ENCODE peak calls at places on chromosomes 16 and 17, in seven cellular contexts. I is neural progenitor cell, P is fibroblast of lung, X is GM23248, U is DND-41, Z is endothelial cell of umbilical vein, S is K562. K is an unnamed sample.

GRCh38 chr16:16183562-16183961 is 39.7 kb downstream of the ABCC6 start:
- DNase-seq in I (peak; percentile 41), P (no peak), X (no peak), U (no peak), Z (no peak), S (no peak), K (no peak)

GRCh38 chr17:42850964-42851363 is at the start of gene AOC3:
- DNase-seq in I (no peak), P (no peak), X (no peak), U (no peak), Z (no peak), S (no peak), K (no peak)

GRCh38 chr17:78529871-78530670 is 47.1 kb downstream of the DNAH17 start:
- DNase-seq in I (no peak), P (no peak), X (no peak), U (no peak), Z (no peak), S (no peak), K (no peak)

GRCh38 chr17:46175891-46176290 is 17.3 kb downstream of the KANSL1 start:
- DNase-seq in I (no peak), P (peak; percentile 36), X (peak; percentile 64), U (no peak), Z (no peak), S (no peak), K (no peak)

GRCh38 chr16:83995756-83996155 is 27.7 kb downstream of the NECAB2 start:
- DNase-seq in I (peak; percentile 90), P (peak; percentile 16), X (no peak), U (no peak), Z (no peak), S (peak; percentile 75), K (no peak)

GRCh38 chr16:29784901-29785500 is 5.5 kb upstream of the KIF22 start:
- DNase-seq in I (peak; percentile 90), P (peak; percentile 58), X (peak; percentile 86), U (no peak), Z (peak; percentile 76), S (peak; percentile 75), K (peak; percentile 27)

GRCh38 chr16:11379420-11379819 is 34.2 kb downstream of the RMI2 start:
- DNase-seq in I (no peak), P (peak; percentile 71), X (peak; percentile 43), U (no peak), Z (no peak), S (no peak), K (no peak)

GRCh38 chr16:57726433-57726947 is 9.1 kb upstream of the KATNB1 start:
- DNase-seq in I (no peak), P (no peak), X (no peak), U (no peak), Z (no peak), S (no peak), K (no peak)

GRCh38 chr17:57363998-57364645 is 107.8 kb downstream of the MSI2 start:
- DNase-seq in I (no peak), P (no peak), X (no peak), U (no peak), Z (no peak), S (no peak), K (no peak)

GRCh38 chr16:57703416-57704010 is 8.9 kb downstream of the DRC7 start:
- DNase-seq in I (no peak), P (no peak), X (no peak), U (no peak), Z (no peak), S (no peak), K (no peak)

GRCh38 chr16:76910931-76911330 is 280.1 kb upstream of the MON1B start:
- DNase-seq in I (no peak), P (peak; percentile 74), X (peak; percentile 65), U (no peak), Z (no peak), S (no peak), K (no peak)

GRCh38 chr17:42408076-42408475 is 15.0 kb downstream of the CAVIN1 start:
- DNase-seq in I (no peak), P (no peak), X (peak; percentile 41), U (no peak), Z (peak; percentile 84), S (no peak), K (no peak)

GRCh38 chr17:82019905-82020873 is 2.5 kb downstream of the CENPX start:
- DNase-seq in I (peak; percentile 87), P (peak; percentile 15), X (peak; percentile 61), U (peak; percentile 68), Z (peak; percentile 39), S (peak; percentile 66), K (peak; percentile 46)

GRCh38 chr17:76523084-76524037 is 14.1 kb downstream of the CYGB start:
- DNase-seq in I (peak; percentile 86), P (peak; percentile 30), X (peak; percentile 77), U (peak; percentile 78), Z (peak; percentile 60), S (peak; percentile 90), K (peak; percentile 76)

GRCh38 chr17:66426397-66427033 is 124.1 kb downstream of the PRKCA start:
- DNase-seq in I (no peak), P (peak; percentile 19), X (peak; percentile 11), U (peak; percentile 67), Z (no peak), S (peak; percentile 16), K (peak; percentile 42)

GRCh38 chr17:63641678-63642077 is 19.5 kb downstream of the MAP3K3 start:
- DNase-seq in I (no peak), P (no peak), X (no peak), U (no peak), Z (no peak), S (no peak), K (no peak)

GRCh38 chr17:31444026-31444425 is 52.6 kb downstream of the RAB11FIP4 start:
- DNase-seq in I (no peak), P (peak; percentile 50), X (peak; percentile 75), U (no peak), Z (no peak), S (no peak), K (no peak)

GRCh38 chr16:14455577-14455976 is 174.5 kb downstream of the PARN start:
- DNase-seq in I (no peak), P (peak; percentile 40), X (peak; percentile 21), U (no peak), Z (no peak), S (peak; percentile 13), K (no peak)

GRCh38 chr17:17696075-17696474 is 14.8 kb downstream of the RAI1 start:
- DNase-seq in I (no peak), P (no peak), X (no peak), U (no peak), Z (no peak), S (no peak), K (no peak)

GRCh38 chr17:68600881-68601564 is at the start of gene FAM20A:
- DNase-seq in I (peak; percentile 59), P (no peak), X (peak; percentile 69), U (no peak), Z (no peak), S (no peak), K (no peak)

GRCh38 chr17:6303664-6304063 is 131.3 kb downstream of the AIPL1 start:
- DNase-seq in I (peak; percentile 77), P (peak; percentile 33), X (peak; percentile 37), U (peak; percentile 68), Z (peak; percentile 53), S (no peak), K (peak; percentile 49)

GRCh38 chr17:38844261-38844757 is 9.2 kb downstream of the RPL23 start:
- DNase-seq in I (no peak), P (peak; percentile 9), X (peak; percentile 37), U (no peak), Z (no peak), S (no peak), K (peak; percentile 89)

GRCh38 chr17:39962642-39963220 is at the start of gene GSDMA:
- DNase-seq in I (no peak), P (no peak), X (no peak), U (no peak), Z (no peak), S (no peak), K (no peak)

GRCh38 chr16:86889974-86890373 is 311.6 kb downstream of the FOXL1 start:
- DNase-seq in I (no peak), P (no peak), X (no peak), U (no peak), Z (no peak), S (no peak), K (no peak)

GRCh38 chr16:54936979-54937672 is 6.5 kb downstream of the IRX5 start:
- DNase-seq in I (peak; percentile 93), P (peak; percentile 66), X (peak; percentile 93), U (no peak), Z (peak; percentile 24), S (no peak), K (no peak)

GRCh38 chr16:85733155-85733838 is 17.6 kb downstream of the C16orf74 start:
- DNase-seq in I (no peak), P (no peak), X (peak; percentile 26), U (peak; percentile 24), Z (no peak), S (no peak), K (no peak)
- H3K4me1 ChIP-seq in I (peaks cover 17% of the 10 kb centered on the region), P (no peaks in the 10 kb centered on the region), X (no peaks in the 10 kb centered on the region), U (no peaks in the 10 kb centered on the region), Z (no peaks in the 10 kb centered on the region), S (peaks cover 19% of the 10 kb centered on the region), K (no peaks in the 10 kb centered on the region)

DNA sequence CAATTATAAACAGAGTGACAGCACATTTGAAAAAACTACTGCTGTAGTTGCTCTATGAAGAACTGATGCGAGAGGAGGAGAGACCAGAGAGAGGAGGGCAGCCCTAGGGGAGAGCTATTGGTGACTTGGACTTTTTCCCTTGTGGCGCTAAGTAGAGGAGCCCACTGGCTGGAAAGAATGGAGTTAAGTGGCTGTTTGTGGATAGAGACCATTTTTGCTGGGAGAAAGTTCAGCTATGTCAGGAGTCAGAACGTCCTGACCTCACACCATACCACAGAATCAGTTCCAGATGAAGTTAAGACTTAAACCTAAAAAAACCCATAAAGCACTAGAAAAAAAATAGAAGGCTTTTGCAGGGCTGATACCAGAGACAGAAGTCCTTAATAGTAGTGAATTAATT is 2.0 kb downstream of the POLR2A start:
- DNase-seq in I (peak; percentile 24), P (peak; percentile 47), X (peak; percentile 64), U (no peak), Z (peak; percentile 21), S (no peak), K (no peak)
- H3K4me3 ChIP-seq in I (peak overlapping the region; percentile 60), P (peak overlapping the region; percentile 59), X (peak overlapping the region; percentile 95), U (peak overlapping the region; percentile 70), Z (peak overlapping the region; percentile 15), S (peak overlapping the region; percentile 63), K (peak overlapping the region; percentile 59)

GRCh38 chr17:44191941-44192496 is 5.2 kb downstream of the TMUB2 start:
- DNase-seq in I (no peak), P (no peak), X (no peak), U (no peak), Z (no peak), S (no peak), K (no peak)

GRCh38 chr17:44191389-44191788 is 4.6 kb downstream of the TMUB2 start:
- DNase-seq in I (no peak), P (no peak), X (no peak), U (no peak), Z (no peak), S (no peak), K (no peak)

GRCh38 chr17:44193326-44194084 is 6.2 kb downstream of the ATXN7L3 start:
- DNase-seq in I (no peak), P (no peak), X (no peak), U (no peak), Z (no peak), S (no peak), K (no peak)

GRCh38 chr17:44190496-44190895 is 3.7 kb downstream of the TMUB2 start:
- DNase-seq in I (no peak), P (no peak), X (no peak), U (no peak), Z (no peak), S (no peak), K (no peak)

GRCh38 chr17:44192750-44193149 is 6.0 kb downstream of the TMUB2 start:
- DNase-seq in I (no peak), P (no peak), X (no peak), U (no peak), Z (no peak), S (no peak), K (no peak)
- H3K9ac ChIP-seq in I (no peak overlapping the region), P (no peak overlapping the region), X (no peak overlapping the region), U (no peak overlapping the region), Z (no peak overlapping the region), S (peak overlapping the region; percentile 14), K (no peak overlapping the region)

GRCh38 chr16:81626181-81626674 is 152.9 kb upstream of the PLCG2 start:
- DNase-seq in I (no peak), P (peak; percentile 68), X (peak; percentile 61), U (no peak), Z (no peak), S (no peak), K (no peak)
- H3K4me1 ChIP-seq in I (peaks cover 16% of the 10 kb centered on the region), P (no peaks in the 10 kb centered on the region), X (peaks cover 9% of the 10 kb centered on the region), U (no peaks in the 10 kb centered on the region), Z (peaks cover 31% of the 10 kb centered on the region), S (peaks cover 51% of the 10 kb centered on the region), K (peaks cover 16% of the 10 kb centered on the region)